ENCODE peak calls at places on chromosomes 16 and 17, in nine cellular contexts. L is AG09319; I is adrenal gland; R is naive thymus-derived CD4-positive, alpha-beta T cell; S is effector memory CD8-positive, alpha-beta T cell; C is stimulated activated CD8-positive, alpha-beta memory T cell treated with anti-CD3 and anti-CD28 coated beads, Interleukin-7, amount 100 ng/mL, for 1 hour; Y is breast epithelium; A is NCI-H446; X is ACHN. W is an unnamed sample.

GRCh38 chr17:15954222-15954621 is 9.3 kb downstream of the ADORA2B start:
- DNase-seq in L (peak), I (no peak), R (no peak), S (no peak), C (no peak), Y (no peak), A (no peak), X (peak), W (no peak)

GRCh38 chr17:72388765-72389473 is 268.1 kb downstream of the SOX9 start:
- DNase-seq in L (no peak), I (no peak), R (no peak), S (no peak), C (no peak), Y (no peak), A (no peak), X (peak), W (no peak)

GRCh38 chr17:14296511-14296910 is 4.4 kb upstream of the HS3ST3B1 start:
- DNase-seq in L (no peak), I (no peak), R (no peak), S (no peak), C (no peak), Y (no peak), A (no peak), X (no peak), W (peak)

GRCh38 chr17:81968850-81969812 is 8.1 kb upstream of the NOTUM start:
- DNase-seq in L (no peak), I (no peak), R (no peak), S (no peak), C (no peak), Y (no peak), A (no peak), X (no peak), W (no peak)

GRCh38 chr17:43665387-43666101 is 3.8 kb upstream of the MEOX1 start:
- DNase-seq in L (no peak), I (no peak), R (no peak), S (no peak), C (no peak), Y (no peak), A (no peak), X (no peak), W (no peak)

GRCh38 chr16:85187002-85187401 is 74.7 kb upstream of the CIBAR2 start:
- DNase-seq in L (no peak), I (peak), R (no peak), S (no peak), C (no peak), Y (no peak), A (no peak), X (no peak), W (no peak)

GRCh38 chr16:68289621-68290329 is 21.0 kb downstream of the SLC7A6OS start:
- DNase-seq in L (no peak), I (no peak), R (no peak), S (peak), C (peak), Y (no peak), A (no peak), X (no peak), W (no peak)

GRCh38 chr17:80836971-80837481 is 154.6 kb upstream of the CHMP6 start:
- DNase-seq in L (no peak), I (no peak), R (no peak), S (no peak), C (no peak), Y (no peak), A (no peak), X (no peak), W (no peak)

GRCh38 chr17:37488009-37488604 is 1.6 kb upstream of the DUSP14 start:
- DNase-seq in L (peak), I (peak), R (peak), S (no peak), C (no peak), Y (no peak), A (no peak), X (peak), W (no peak)

GRCh38 chr17:81898885-81899284 is 3.2 kb upstream of the NPB start:
- DNase-seq in L (no peak), I (no peak), R (no peak), S (no peak), C (no peak), Y (no peak), A (no peak), X (no peak), W (no peak)

GRCh38 chr17:2034157-2034556 is 4.2 kb downstream of the DPH1 start:
- DNase-seq in L (no peak), I (no peak), R (no peak), S (no peak), C (no peak), Y (no peak), A (no peak), X (peak), W (no peak)

GRCh38 chr17:45319239-45319703 is 2.5 kb upstream of the MAP3K14 start:
- DNase-seq in L (no peak), I (no peak), R (no peak), S (no peak), C (no peak), Y (no peak), A (no peak), X (peak), W (no peak)